ENCODE peak calls at places on chromosomes 1 and 21, in four cellular contexts. One of them, this sample, is unnamed.

GRCh38 chr1:111463029-111463683 is 10.6 kb upstream of the C1orf162 start:
- DNase-seq in HCT116: no peak
- DNase-seq in K562: peak
- DNase-seq in HepG2: no peak
- DNase-seq in this sample: no peak

GRCh38 chr1:100719490-100719889 is at the start of gene VCAM1:
- DNase-seq in HCT116: no peak
- DNase-seq in K562: no peak
- DNase-seq in HepG2: no peak
- DNase-seq in this sample: no peak

GRCh38 chr1:7290971-7291970 is 479.8 kb upstream of the VAMP3 start:
- DNase-seq in HCT116: no peak
- DNase-seq in K562: no peak
- DNase-seq in HepG2: no peak
- DNase-seq in this sample: no peak

GRCh38 chr1:37234941-37235418 is 200.7 kb upstream of the GRIK3 start:
- DNase-seq in HCT116: no peak
- DNase-seq in K562: no peak
- DNase-seq in HepG2: no peak
- DNase-seq in this sample: no peak

GRCh38 chr1:204345941-204346678 is 13.6 kb downstream of the PLEKHA6 start:
- DNase-seq in HCT116: no peak
- DNase-seq in K562: no peak
- DNase-seq in HepG2: no peak
- DNase-seq in this sample: no peak

GRCh38 chr1:199742547-199742946 is 285.0 kb upstream of the NR5A2 start:
- DNase-seq in HCT116: peak
- DNase-seq in K562: no peak
- DNase-seq in HepG2: no peak
- DNase-seq in this sample: peak

GRCh38 chr21:39556176-39556575 is 56.6 kb upstream of the B3GALT5 start:
- DNase-seq in HCT116: no peak
- DNase-seq in K562: no peak
- DNase-seq in HepG2: no peak
- DNase-seq in this sample: no peak

GRCh38 chr1:116711061-116711582 is 43.1 kb upstream of the CD2 start:
- DNase-seq in HCT116: no peak
- DNase-seq in K562: no peak
- DNase-seq in HepG2: no peak
- DNase-seq in this sample: no peak

GRCh38 chr1:163357378-163357777 is 35.6 kb downstream of the NUF2 start:
- DNase-seq in HCT116: no peak
- DNase-seq in K562: no peak
- DNase-seq in HepG2: peak
- DNase-seq in this sample: no peak

GRCh38 chr1:156746381-156746715 is 5.1 kb downstream of the HDGF start:
- DNase-seq in HCT116: no peak
- DNase-seq in K562: no peak
- DNase-seq in HepG2: no peak
- DNase-seq in this sample: no peak

GRCh38 chr1:162416215-162416614 is 4.3 kb upstream of the SH2D1B start:
- DNase-seq in HCT116: no peak
- DNase-seq in K562: no peak
- DNase-seq in HepG2: no peak
- DNase-seq in this sample: no peak

GRCh38 chr1:156639601-156640101 is 2.3 kb upstream of the BCAN start:
- DNase-seq in HCT116: no peak
- DNase-seq in K562: no peak
- DNase-seq in HepG2: no peak
- DNase-seq in this sample: no peak

GRCh38 chr1:53927376-53927881 is 18.1 kb downstream of the IFT25 start:
- DNase-seq in HCT116: no peak
- DNase-seq in K562: no peak
- DNase-seq in HepG2: no peak
- DNase-seq in this sample: no peak

GRCh38 chr1:96741335-96741734 is 19.8 kb downstream of the PTBP2 start:
- DNase-seq in HCT116: no peak
- DNase-seq in K562: no peak
- DNase-seq in HepG2: no peak
- DNase-seq in this sample: no peak

GRCh38 chr1:11713095-11713494 is 21.6 kb downstream of the DRAXIN start:
- DNase-seq in HCT116: no peak
- DNase-seq in K562: no peak
- DNase-seq in HepG2: no peak
- DNase-seq in this sample: no peak

GRCh38 chr21:39141502-39141901 is 41.7 kb downstream of the PSMG1 start:
- DNase-seq in HCT116: no peak
- DNase-seq in K562: no peak
- DNase-seq in HepG2: no peak
- DNase-seq in this sample: no peak

GRCh38 chr1:12371053-12371452 is 141.2 kb downstream of the VPS13D start:
- DNase-seq in HCT116: no peak
- DNase-seq in K562: no peak
- DNase-seq in HepG2: no peak
- DNase-seq in this sample: no peak

GRCh38 chr1:162293293-162293692 is 83.4 kb downstream of the SPATA46 start:
- DNase-seq in HCT116: no peak
- DNase-seq in K562: no peak
- DNase-seq in HepG2: no peak
- DNase-seq in this sample: no peak

GRCh38 chr1:200660719-200661118 is 9.0 kb downstream of the DDX59 start:
- DNase-seq in HCT116: no peak
- DNase-seq in K562: no peak
- DNase-seq in HepG2: no peak
- DNase-seq in this sample: no peak

GRCh38 chr1:1620433-1621139 is 5.3 kb downstream of the MIB2 start:
- DNase-seq in HCT116: no peak
- DNase-seq in K562: no peak
- DNase-seq in HepG2: no peak
- DNase-seq in this sample: no peak

GRCh38 chr1:67171574-67171955 is 5.3 kb downstream of the IL23R start:
- DNase-seq in HCT116: no peak
- DNase-seq in K562: no peak
- DNase-seq in HepG2: no peak
- DNase-seq in this sample: no peak

GRCh38 chr1:55580845-55581332 is 365.7 kb upstream of the USP24 start:
- DNase-seq in HCT116: peak
- DNase-seq in K562: no peak
- DNase-seq in HepG2: peak
- DNase-seq in this sample: no peak

GRCh38 chr1:10694274-10694632 is 102.2 kb downstream of the CASZ1 start:
- DNase-seq in HCT116: no peak
- DNase-seq in K562: no peak
- DNase-seq in HepG2: no peak
- DNase-seq in this sample: no peak
- H3K4me3 ChIP-seq in HCT116: peak
- H3K4me3 ChIP-seq in K562: peak
- H3K4me3 ChIP-seq in HepG2: peak
- H3K4me3 ChIP-seq in this sample: peak

DNA sequence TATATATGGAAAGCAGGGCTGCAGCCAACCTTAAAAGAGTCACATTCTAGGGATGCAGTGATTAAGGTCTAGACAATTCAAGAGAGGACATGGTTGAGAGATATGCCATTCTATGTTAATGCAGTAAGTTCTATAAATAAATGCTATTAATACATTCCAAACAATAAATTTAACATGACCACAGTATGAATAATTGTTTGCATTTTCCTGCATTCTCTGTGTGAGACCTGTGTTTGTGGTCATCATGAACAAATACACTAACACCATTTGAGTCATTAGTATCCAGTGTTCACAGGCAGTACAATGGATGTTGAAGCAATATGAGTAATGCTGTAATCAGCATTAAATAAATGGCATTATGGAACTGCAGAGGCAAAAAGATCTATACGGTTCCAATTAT is 5.5 kb upstream of the ZRANB2 start:
- DNase-seq in HCT116: no peak
- DNase-seq in K562: no peak
- DNase-seq in HepG2: no peak
- DNase-seq in this sample: peak
- TF ChIP-seq TCF7L2 in HCT116: no peak
- TF ChIP-seq TCF7L2 in K562: no peak
- TF ChIP-seq TCF7L2 in HepG2: no peak
- TF ChIP-seq TCF7L2 in this sample: no peak

GRCh38 chr1:152118915-152119314 is 3.7 kb upstream of the TCHH start:
- DNase-seq in HCT116: no peak
- DNase-seq in K562: no peak
- DNase-seq in HepG2: no peak
- DNase-seq in this sample: no peak
- H3K4me3 ChIP-seq in HCT116: no peak
- H3K4me3 ChIP-seq in K562: no peak
- H3K4me3 ChIP-seq in HepG2: no peak
- H3K4me3 ChIP-seq in this sample: no peak

GRCh38 chr21:42846221-42846620 is 33.1 kb downstream of the WDR4 start:
- DNase-seq in HCT116: no peak
- DNase-seq in K562: no peak
- DNase-seq in HepG2: no peak
- DNase-seq in this sample: no peak

GRCh38 chr21:42847051-42847707 is 32.2 kb downstream of the WDR4 start:
- DNase-seq in HCT116: no peak
- DNase-seq in K562: no peak
- DNase-seq in HepG2: no peak
- DNase-seq in this sample: no peak

GRCh38 chr21:42843021-42843420 is 36.3 kb downstream of the WDR4 start:
- DNase-seq in HCT116: no peak
- DNase-seq in K562: no peak
- DNase-seq in HepG2: no peak
- DNase-seq in this sample: no peak

GRCh38 chr21:42845296-42845965 is 33.9 kb downstream of the WDR4 start:
- DNase-seq in HCT116: no peak
- DNase-seq in K562: no peak
- DNase-seq in HepG2: no peak
- DNase-seq in this sample: no peak

GRCh38 chr21:42844411-42845113 is 34.8 kb downstream of the WDR4 start:
- DNase-seq in HCT116: no peak
- DNase-seq in K562: no peak
- DNase-seq in HepG2: no peak
- DNase-seq in this sample: no peak
- TF ChIP-seq TCF7L2 in HCT116: no peak
- TF ChIP-seq TCF7L2 in K562: no peak
- TF ChIP-seq TCF7L2 in HepG2: no peak
- TF ChIP-seq TCF7L2 in this sample: no peak

GRCh38 chr21:31686272-31686913 is 26.9 kb downstream of the SOD1 start:
- DNase-seq in HCT116: no peak
- DNase-seq in K562: no peak
- DNase-seq in HepG2: no peak
- DNase-seq in this sample: no peak
- H3K4me3 ChIP-seq in HCT116: no peak
- H3K4me3 ChIP-seq in K562: no peak
- H3K4me3 ChIP-seq in HepG2: no peak
- H3K4me3 ChIP-seq in this sample: no peak